ENCODE peak calls at places on chromosomes 12 and 14, in ten cellular contexts. One of them, this sample, is unnamed.

GRCh38 chr12:3255071-3255470 is 177.9 kb downstream of the TSPAN9 start:
- ATAC-seq in mucosa of descending colon: no peak
- ATAC-seq in heart left ventricle: peak; percentile 13
- ATAC-seq in heart right ventricle: peak; percentile 32
- ATAC-seq in PC-3: no peak
- ATAC-seq in psoas muscle: peak; percentile 33
- ATAC-seq in DND-41: no peak
- ATAC-seq in body of pancreas: no peak
- ATAC-seq in Panc1: no peak
- ATAC-seq in GM12878: no peak
- ATAC-seq in this sample: no peak

GRCh38 chr12:77845831-77846230 is 15.1 kb downstream of the NAV3 start:
- ATAC-seq in Panc1: no peak
- ATAC-seq in GM12878: no peak
- ATAC-seq in DND-41: no peak
- ATAC-seq in psoas muscle: no peak
- ATAC-seq in PC-3: peak; percentile 52
- ATAC-seq in mucosa of descending colon: no peak
- ATAC-seq in heart right ventricle: no peak
- ATAC-seq in heart left ventricle: no peak
- ATAC-seq in body of pancreas: no peak
- ATAC-seq in this sample: no peak

GRCh38 chr12:62907067-62907466 is 27.9 kb downstream of the PPM1H start:
- ATAC-seq in GM12878: no peak
- ATAC-seq in DND-41: no peak
- ATAC-seq in heart right ventricle: no peak
- ATAC-seq in body of pancreas: no peak
- ATAC-seq in mucosa of descending colon: no peak
- ATAC-seq in heart left ventricle: no peak
- ATAC-seq in PC-3: no peak
- ATAC-seq in Panc1: no peak
- ATAC-seq in psoas muscle: no peak
- ATAC-seq in this sample: no peak

GRCh38 chr12:31005944-31006361 is 67.7 kb upstream of the DDX11 start:
- ATAC-seq in mucosa of descending colon: peak; percentile 58
- ATAC-seq in heart right ventricle: no peak
- ATAC-seq in DND-41: no peak
- ATAC-seq in body of pancreas: no peak
- ATAC-seq in PC-3: peak; percentile 90
- ATAC-seq in GM12878: peak; percentile 19
- ATAC-seq in Panc1: peak; percentile 15
- ATAC-seq in psoas muscle: no peak
- ATAC-seq in heart left ventricle: no peak
- ATAC-seq in this sample: no peak

GRCh38 chr14:61168126-61168525 is 113.0 kb downstream of the TMEM30B start:
- ATAC-seq in DND-41: no peak
- ATAC-seq in body of pancreas: no peak
- ATAC-seq in Panc1: no peak
- ATAC-seq in psoas muscle: no peak
- ATAC-seq in GM12878: no peak
- ATAC-seq in mucosa of descending colon: no peak
- ATAC-seq in heart left ventricle: no peak
- ATAC-seq in PC-3: no peak
- ATAC-seq in heart right ventricle: no peak
- ATAC-seq in this sample: no peak

GRCh38 chr12:117212563-117213190 is 22.4 kb upstream of the FBXO21 start:
- ATAC-seq in PC-3: peak; percentile 92
- ATAC-seq in body of pancreas: peak; percentile 83
- ATAC-seq in DND-41: peak; percentile 81
- ATAC-seq in psoas muscle: peak; percentile 94
- ATAC-seq in heart left ventricle: peak; percentile 61
- ATAC-seq in mucosa of descending colon: peak; percentile 73
- ATAC-seq in heart right ventricle: peak; percentile 83
- ATAC-seq in Panc1: peak; percentile 93
- ATAC-seq in GM12878: peak; percentile 88
- ATAC-seq in this sample: peak; percentile 87

GRCh38 chr14:43687866-43688265 is 819.2 kb downstream of the FSCB start:
- ATAC-seq in body of pancreas: no peak
- ATAC-seq in DND-41: no peak
- ATAC-seq in heart right ventricle: no peak
- ATAC-seq in heart left ventricle: no peak
- ATAC-seq in PC-3: peak; percentile 98
- ATAC-seq in psoas muscle: no peak
- ATAC-seq in GM12878: no peak
- ATAC-seq in Panc1: no peak
- ATAC-seq in mucosa of descending colon: no peak
- ATAC-seq in this sample: peak; percentile 70

GRCh38 chr12:102955926-102956737 is 1.3 kb upstream of the ASCL1 start:
- ATAC-seq in GM12878: no peak
- ATAC-seq in heart left ventricle: no peak
- ATAC-seq in PC-3: no peak
- ATAC-seq in Panc1: no peak
- ATAC-seq in mucosa of descending colon: no peak
- ATAC-seq in psoas muscle: no peak
- ATAC-seq in body of pancreas: peak; percentile 51
- ATAC-seq in DND-41: no peak
- ATAC-seq in heart right ventricle: no peak
- ATAC-seq in this sample: no peak

GRCh38 chr14:24314377-24315193 is 3.3 kb downstream of the LTB4R start:
- ATAC-seq in mucosa of descending colon: no peak
- ATAC-seq in psoas muscle: no peak
- ATAC-seq in PC-3: no peak
- ATAC-seq in Panc1: no peak
- ATAC-seq in DND-41: no peak
- ATAC-seq in heart right ventricle: no peak
- ATAC-seq in GM12878: no peak
- ATAC-seq in body of pancreas: no peak
- ATAC-seq in heart left ventricle: no peak
- ATAC-seq in this sample: no peak

GRCh38 chr14:37034410-37035285 is 137.8 kb downstream of the SLC25A21 start:
- ATAC-seq in GM12878: no peak
- ATAC-seq in psoas muscle: peak; percentile 29
- ATAC-seq in Panc1: no peak
- ATAC-seq in heart right ventricle: no peak
- ATAC-seq in heart left ventricle: no peak
- ATAC-seq in mucosa of descending colon: no peak
- ATAC-seq in PC-3: no peak
- ATAC-seq in body of pancreas: no peak
- ATAC-seq in DND-41: no peak
- ATAC-seq in this sample: no peak

GRCh38 chr14:74085828-74086227 is 1.1 kb downstream of the LIN52 start:
- ATAC-seq in heart left ventricle: no peak
- ATAC-seq in GM12878: peak; percentile 46
- ATAC-seq in PC-3: no peak
- ATAC-seq in heart right ventricle: no peak
- ATAC-seq in mucosa of descending colon: no peak
- ATAC-seq in Panc1: no peak
- ATAC-seq in DND-41: no peak
- ATAC-seq in psoas muscle: no peak
- ATAC-seq in body of pancreas: no peak
- ATAC-seq in this sample: no peak

GRCh38 chr14:75549169-75549568 is 26.9 kb downstream of the BATF start:
- ATAC-seq in PC-3: no peak
- ATAC-seq in Panc1: no peak
- ATAC-seq in heart right ventricle: no peak
- ATAC-seq in mucosa of descending colon: no peak
- ATAC-seq in heart left ventricle: no peak
- ATAC-seq in GM12878: peak; percentile 87
- ATAC-seq in body of pancreas: no peak
- ATAC-seq in DND-41: no peak
- ATAC-seq in psoas muscle: no peak
- ATAC-seq in this sample: no peak

GRCh38 chr14:69259531-69260245 is at the start of gene GALNT16:
- ATAC-seq in mucosa of descending colon: peak; percentile 24
- ATAC-seq in heart left ventricle: no peak
- ATAC-seq in DND-41: no peak
- ATAC-seq in psoas muscle: peak; percentile 77
- ATAC-seq in Panc1: peak; percentile 40
- ATAC-seq in PC-3: no peak
- ATAC-seq in GM12878: no peak
- ATAC-seq in heart right ventricle: peak; percentile 8
- ATAC-seq in body of pancreas: peak; percentile 21
- ATAC-seq in this sample: peak; percentile 24

GRCh38 chr14:69260979-69261605 is 1.1 kb downstream of the GALNT16 start:
- ATAC-seq in psoas muscle: peak; percentile 71
- ATAC-seq in body of pancreas: peak; percentile 67
- ATAC-seq in GM12878: peak; percentile 91
- ATAC-seq in Panc1: peak; percentile 72
- ATAC-seq in PC-3: peak; percentile 51
- ATAC-seq in heart right ventricle: peak; percentile 81
- ATAC-seq in mucosa of descending colon: peak; percentile 75
- ATAC-seq in DND-41: no peak
- ATAC-seq in heart left ventricle: peak; percentile 34
- ATAC-seq in this sample: peak; percentile 26

GRCh38 chr14:69259176-69259530 is 805 bp upstream of the GALNT16 start:
- ATAC-seq in Panc1: no peak
- ATAC-seq in heart left ventricle: no peak
- ATAC-seq in PC-3: no peak
- ATAC-seq in body of pancreas: no peak
- ATAC-seq in psoas muscle: no peak
- ATAC-seq in heart right ventricle: no peak
- ATAC-seq in mucosa of descending colon: no peak
- ATAC-seq in DND-41: no peak
- ATAC-seq in GM12878: no peak
- ATAC-seq in this sample: no peak

GRCh38 chr14:69261761-69262331 is 1.9 kb downstream of the GALNT16 start:
- ATAC-seq in DND-41: no peak
- ATAC-seq in mucosa of descending colon: peak; percentile 34
- ATAC-seq in heart left ventricle: peak; percentile 80
- ATAC-seq in Panc1: peak; percentile 39
- ATAC-seq in body of pancreas: no peak
- ATAC-seq in GM12878: peak; percentile 26
- ATAC-seq in psoas muscle: no peak
- ATAC-seq in PC-3: peak; percentile 20
- ATAC-seq in heart right ventricle: peak; percentile 81
- ATAC-seq in this sample: no peak

DNA sequence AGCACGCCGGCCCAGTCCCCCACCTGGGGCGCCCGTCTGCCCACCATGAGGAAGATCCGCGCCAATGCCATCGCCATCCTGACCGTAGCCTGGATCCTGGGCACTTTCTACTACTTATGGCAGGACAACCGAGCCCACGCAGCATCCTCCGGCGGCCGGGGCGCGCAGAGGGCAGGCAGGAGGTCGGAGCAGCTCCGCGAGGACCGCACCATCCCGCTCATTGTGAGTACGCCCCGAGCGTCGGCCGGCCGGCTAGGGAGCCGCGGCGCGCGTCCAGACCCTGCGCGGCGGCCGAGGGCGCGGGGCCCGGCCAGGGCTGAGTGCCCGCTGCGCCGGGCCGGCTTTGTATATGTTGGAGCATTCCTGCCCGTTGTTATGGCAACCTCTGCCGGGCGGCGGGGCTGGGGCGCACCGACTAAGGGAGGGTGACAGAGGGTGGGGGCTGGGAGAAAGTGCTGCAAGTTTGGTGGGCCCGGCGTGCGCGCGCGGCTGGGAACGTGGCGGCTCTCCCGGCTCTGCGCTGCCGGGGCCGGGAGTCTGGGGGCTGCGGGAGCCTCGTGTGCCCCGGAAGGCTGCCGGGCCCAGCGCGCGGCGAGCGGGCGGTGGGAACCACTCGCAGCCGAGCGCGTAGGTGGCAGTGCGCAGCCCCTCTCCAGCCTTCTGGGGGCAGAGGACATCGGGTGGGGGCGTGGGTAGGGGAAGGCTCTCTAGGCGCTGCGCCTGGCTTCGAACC is 454 bp downstream of the GALNT16 start:
- ATAC-seq in heart right ventricle: no peak
- ATAC-seq in GM12878: peak; percentile 10
- ATAC-seq in psoas muscle: peak; percentile 38
- ATAC-seq in body of pancreas: peak; percentile 28
- ATAC-seq in DND-41: no peak
- ATAC-seq in Panc1: peak; percentile 64
- ATAC-seq in mucosa of descending colon: peak; percentile 25
- ATAC-seq in heart left ventricle: no peak
- ATAC-seq in PC-3: peak; percentile 17
- ATAC-seq in this sample: no peak
- H3K4me3 ChIP-seq in heart right ventricle: peak overlapping the region; percentile 72
- H3K4me3 ChIP-seq in GM12878: no peak overlapping the region
- H3K4me3 ChIP-seq in psoas muscle: peak overlapping the region; percentile 74
- H3K4me3 ChIP-seq in body of pancreas: peak overlapping the region; percentile 15
- H3K4me3 ChIP-seq in DND-41: no peak overlapping the region
- H3K4me3 ChIP-seq in Panc1: peak overlapping the region; percentile 44
- H3K4me3 ChIP-seq in mucosa of descending colon: no peak overlapping the region
- H3K4me3 ChIP-seq in heart left ventricle: peak overlapping the region; percentile 80
- H3K4me3 ChIP-seq in PC-3: peak overlapping the region; percentile 50
- H3K4me3 ChIP-seq in this sample: peak overlapping the region; percentile 48

DNA sequence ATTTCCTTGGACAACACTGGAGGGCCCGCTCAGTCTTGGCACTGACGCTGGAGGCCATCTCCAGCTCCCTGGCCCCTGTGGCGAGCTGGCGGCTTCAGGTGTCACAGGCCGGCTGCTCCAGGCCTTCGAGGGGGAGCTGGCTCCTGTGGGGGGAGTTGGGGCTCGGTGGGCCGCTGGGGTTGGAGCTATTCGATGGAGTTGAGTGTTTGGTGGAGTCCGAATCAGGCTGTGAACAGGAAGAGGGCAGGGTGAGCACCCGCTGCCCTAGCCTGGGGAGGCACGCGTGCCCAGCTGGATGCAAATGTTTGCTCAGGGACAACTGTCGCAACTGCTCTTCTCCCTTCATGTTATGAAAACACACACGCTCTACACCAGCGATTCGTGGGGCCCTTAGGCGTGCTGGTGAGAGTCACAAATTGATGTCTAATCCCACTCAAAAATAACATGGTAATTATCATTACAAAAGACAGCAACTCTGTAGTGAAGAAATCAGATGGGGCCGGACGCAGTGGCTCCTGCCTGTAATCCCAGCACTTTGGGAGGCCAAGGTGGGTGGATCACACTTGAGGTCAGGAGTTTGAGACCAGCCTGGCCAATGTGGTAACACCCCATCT is 11.3 kb downstream of the AMN start:
- ATAC-seq in GM12878: no peak
- ATAC-seq in DND-41: no peak
- ATAC-seq in PC-3: no peak
- ATAC-seq in psoas muscle: no peak
- ATAC-seq in Panc1: no peak
- ATAC-seq in heart right ventricle: no peak
- ATAC-seq in heart left ventricle: no peak
- ATAC-seq in mucosa of descending colon: no peak
- ATAC-seq in body of pancreas: no peak
- ATAC-seq in this sample: no peak
- H3K4me1 ChIP-seq in GM12878: peaks cover 15% of the 10 kb centered on the region
- H3K4me1 ChIP-seq in DND-41: peaks cover 8% of the 10 kb centered on the region
- H3K4me1 ChIP-seq in PC-3: peaks cover 8% of the 10 kb centered on the region
- H3K4me1 ChIP-seq in psoas muscle: peaks cover 9% of the 10 kb centered on the region
- H3K4me1 ChIP-seq in Panc1: no peaks in the 10 kb centered on the region
- H3K4me1 ChIP-seq in heart right ventricle: peaks cover 21% of the 10 kb centered on the region
- H3K4me1 ChIP-seq in heart left ventricle: peaks cover 13% of the 10 kb centered on the region
- H3K4me1 ChIP-seq in mucosa of descending colon: peaks cover 11% of the 10 kb centered on the region
- H3K4me1 ChIP-seq in body of pancreas: peaks cover 22% of the 10 kb centered on the region
- H3K4me1 ChIP-seq in this sample: peaks cover 21% of the 10 kb centered on the region

GRCh38 chr14:59944909-59945308 is 25.0 kb downstream of the LRRC9 start:
- ATAC-seq in mucosa of descending colon: no peak
- ATAC-seq in GM12878: no peak
- ATAC-seq in body of pancreas: no peak
- ATAC-seq in Panc1: no peak
- ATAC-seq in psoas muscle: no peak
- ATAC-seq in heart left ventricle: no peak
- ATAC-seq in PC-3: no peak
- ATAC-seq in DND-41: no peak
- ATAC-seq in heart right ventricle: no peak
- ATAC-seq in this sample: no peak
- TF ChIP-seq CTCF in mucosa of descending colon: no peak
- TF ChIP-seq CTCF in GM12878: no peak
- TF ChIP-seq CTCF in body of pancreas: no peak
- TF ChIP-seq CTCF in Panc1: no peak
- TF ChIP-seq CTCF in psoas muscle: no peak
- TF ChIP-seq CTCF in heart left ventricle: no peak
- TF ChIP-seq CTCF in PC-3: peak; percentile 52
- TF ChIP-seq CTCF in DND-41: no peak
- TF ChIP-seq CTCF in heart right ventricle: no peak
- TF ChIP-seq CTCF in this sample: no peak

GRCh38 chr12:123398177-123398916 is 14.4 kb downstream of the KMT5A start:
- ATAC-seq in PC-3: no peak
- ATAC-seq in heart left ventricle: peak; percentile 55
- ATAC-seq in mucosa of descending colon: peak; percentile 77
- ATAC-seq in GM12878: no peak
- ATAC-seq in DND-41: no peak
- ATAC-seq in body of pancreas: peak; percentile 7
- ATAC-seq in Panc1: peak; percentile 21
- ATAC-seq in psoas muscle: peak; percentile 38
- ATAC-seq in heart right ventricle: peak; percentile 80
- ATAC-seq in this sample: peak; percentile 84
- H3K4me3 ChIP-seq in PC-3: no peak overlapping the region
- H3K4me3 ChIP-seq in heart left ventricle: no peak overlapping the region
- H3K4me3 ChIP-seq in mucosa of descending colon: no peak overlapping the region
- H3K4me3 ChIP-seq in GM12878: no peak overlapping the region
- H3K4me3 ChIP-seq in DND-41: no peak overlapping the region
- H3K4me3 ChIP-seq in body of pancreas: no peak overlapping the region
- H3K4me3 ChIP-seq in Panc1: no peak overlapping the region
- H3K4me3 ChIP-seq in psoas muscle: peak overlapping the region; percentile 5
- H3K4me3 ChIP-seq in heart right ventricle: no peak overlapping the region
- H3K4me3 ChIP-seq in this sample: no peak overlapping the region

This sample was measured in gastroesophageal sphincter.